ENCODE peak calls at places on chromosomes 3 and 15, in ten cellular contexts. A, P, U, D, C, B, Q, Y, W and K are unnamed samples.

GRCh38 chr3:24843955-24844354 is 349.3 kb upstream of the THRB start:
- DNase-seq in A (no peak), P (no peak), U (no peak), D (no peak), C (no peak), B (no peak), Q (no peak), Y (no peak), W (no peak), K (no peak)

GRCh38 chr15:80507131-80507530 is 102.9 kb downstream of the ARNT2 start:
- DNase-seq in A (no peak), P (no peak), U (peak), D (no peak), C (no peak), B (no peak), Q (no peak), Y (peak), W (no peak), K (no peak)

GRCh38 chr3:135161425-135161824 is 366.4 kb downstream of the EPHB1 start:
- DNase-seq in A (no peak), P (no peak), U (no peak), D (no peak), C (no peak), B (no peak), Q (no peak), Y (no peak), W (no peak), K (no peak)

GRCh38 chr3:171286580-171287249 is 173.5 kb downstream of the TNIK start:
- DNase-seq in A (peak), P (no peak), U (peak), D (no peak), C (no peak), B (peak), Q (no peak), Y (peak), W (no peak), K (no peak)

GRCh38 chr15:70478251-70478990 is 284.9 kb downstream of the UACA start:
- DNase-seq in A (peak), P (no peak), U (no peak), D (no peak), C (peak), B (peak), Q (no peak), Y (no peak), W (peak), K (no peak)

GRCh38 chr3:114827495-114827894 is 319.6 kb downstream of the ZBTB20 start:
- DNase-seq in A (peak), P (no peak), U (peak), D (peak), C (peak), B (peak), Q (no peak), Y (peak), W (no peak), K (no peak)

GRCh38 chr15:33608714-33609113 is 297.9 kb downstream of the RYR3 start:
- DNase-seq in A (no peak), P (no peak), U (no peak), D (no peak), C (no peak), B (no peak), Q (no peak), Y (no peak), W (no peak), K (no peak)

GRCh38 chr15:63434567-63435219 is 53.0 kb upstream of the CA12 start:
- DNase-seq in A (no peak), P (no peak), U (no peak), D (no peak), C (no peak), B (no peak), Q (no peak), Y (no peak), W (no peak), K (no peak)

GRCh38 chr15:49026700-49027099 is 19.5 kb downstream of the SECISBP2L start:
- DNase-seq in A (no peak), P (no peak), U (no peak), D (no peak), C (no peak), B (no peak), Q (no peak), Y (no peak), W (no peak), K (no peak)

GRCh38 chr15:57527382-57528091 is 64.2 kb upstream of the MYZAP start:
- DNase-seq in A (peak), P (peak), U (peak), D (peak), C (peak), B (peak), Q (no peak), Y (peak), W (no peak), K (peak)

GRCh38 chr3:125045965-125046364 is 9.8 kb downstream of the HEG1 start:
- DNase-seq in A (no peak), P (no peak), U (peak), D (no peak), C (no peak), B (no peak), Q (no peak), Y (peak), W (no peak), K (no peak)

GRCh38 chr15:80173022-80173759 is 20.4 kb downstream of the FAH start:
- DNase-seq in A (peak), P (no peak), U (peak), D (peak), C (peak), B (peak), Q (peak), Y (peak), W (peak), K (peak)

GRCh38 chr3:195559723-195560409 is 16.7 kb upstream of the PPP1R2 start:
- DNase-seq in A (no peak), P (no peak), U (no peak), D (no peak), C (no peak), B (no peak), Q (no peak), Y (no peak), W (no peak), K (no peak)

GRCh38 chr15:51060058-51060598 is 34.6 kb downstream of the TNFAIP8L3 start:
- DNase-seq in A (no peak), P (no peak), U (no peak), D (no peak), C (no peak), B (no peak), Q (no peak), Y (no peak), W (no peak), K (no peak)

GRCh38 chr3:121545049-121545563 is 682 bp downstream of the POLQ start:
- DNase-seq in A (no peak), P (no peak), U (no peak), D (peak), C (no peak), B (no peak), Q (no peak), Y (peak), W (no peak), K (no peak)

GRCh38 chr3:188294823-188295487 is 141.0 kb downstream of the LPP start:
- DNase-seq in A (no peak), P (peak), U (peak), D (peak), C (no peak), B (no peak), Q (no peak), Y (peak), W (no peak), K (no peak)

GRCh38 chr3:178895178-178895789 is 176.3 kb downstream of the ZMAT3 start:
- DNase-seq in A (no peak), P (no peak), U (no peak), D (no peak), C (no peak), B (no peak), Q (no peak), Y (no peak), W (no peak), K (no peak)

GRCh38 chr3:148642214-148642613 is 55.5 kb upstream of the AGTR1 start:
- DNase-seq in A (no peak), P (no peak), U (no peak), D (no peak), C (no peak), B (no peak), Q (no peak), Y (peak), W (no peak), K (no peak)

GRCh38 chr15:74038707-74039655 is 43.4 kb downstream of the GOLGA6A start:
- DNase-seq in A (no peak), P (no peak), U (peak), D (no peak), C (no peak), B (no peak), Q (no peak), Y (peak), W (no peak), K (no peak)

GRCh38 chr15:41967506-41968206 is 4.7 kb downstream of the EHD4 start:
- DNase-seq in A (peak), P (no peak), U (peak), D (no peak), C (peak), B (peak), Q (no peak), Y (peak), W (peak), K (no peak)

GRCh38 chr3:101123084-101123483 is 129.9 kb upstream of the ABI3BP start:
- DNase-seq in A (no peak), P (no peak), U (no peak), D (no peak), C (no peak), B (no peak), Q (no peak), Y (no peak), W (no peak), K (no peak)

GRCh38 chr3:27354588-27355203 is 14.5 kb downstream of the NEK10 start:
- DNase-seq in A (no peak), P (no peak), U (no peak), D (no peak), C (no peak), B (no peak), Q (no peak), Y (no peak), W (no peak), K (no peak)

GRCh38 chr15:29226431-29227216 is 43.0 kb downstream of the NSMCE3 start:
- DNase-seq in A (peak), P (no peak), U (no peak), D (no peak), C (no peak), B (no peak), Q (no peak), Y (no peak), W (no peak), K (no peak)

GRCh38 chr3:48685603-48686511 is at the start of gene NCKIPSD:
- DNase-seq in A (peak), P (no peak), U (peak), D (peak), C (peak), B (peak), Q (peak), Y (peak), W (peak), K (peak)

GRCh38 chr15:49134683-49135341 is 20.6 kb downstream of the COPS2 start:
- DNase-seq in A (no peak), P (no peak), U (peak), D (no peak), C (no peak), B (no peak), Q (no peak), Y (peak), W (no peak), K (no peak)

GRCh38 chr3:108406661-108407206 is 103.7 kb downstream of the MYH15 start:
- DNase-seq in A (peak), P (peak), U (peak), D (peak), C (peak), B (peak), Q (no peak), Y (peak), W (no peak), K (no peak)

GRCh38 chr3:50168791-50169190 is 13.7 kb downstream of the SEMA3F start:
- DNase-seq in A (no peak), P (no peak), U (no peak), D (no peak), C (no peak), B (no peak), Q (no peak), Y (no peak), W (no peak), K (no peak)

GRCh38 chr15:90154861-90155626 is 46.1 kb upstream of the SEMA4B start:
- DNase-seq in A (no peak), P (no peak), U (peak), D (peak), C (peak), B (no peak), Q (no peak), Y (peak), W (no peak), K (no peak)

GRCh38 chr3:183502237-183502636 is 53.3 kb downstream of the KLHL6 start:
- DNase-seq in A (no peak), P (no peak), U (no peak), D (no peak), C (no peak), B (no peak), Q (no peak), Y (no peak), W (no peak), K (no peak)

GRCh38 chr3:136905549-136905948 is 43.5 kb downstream of the NCK1 start:
- DNase-seq in A (no peak), P (no peak), U (no peak), D (no peak), C (no peak), B (no peak), Q (no peak), Y (no peak), W (no peak), K (no peak)

GRCh38 chr15:72182673-72183072 is 14.9 kb downstream of the GRAMD2A start:
- DNase-seq in A (no peak), P (no peak), U (no peak), D (no peak), C (peak), B (no peak), Q (no peak), Y (peak), W (no peak), K (no peak)

GRCh38 chr3:188914556-188914955 is 257.2 kb upstream of the TPRG1 start:
- DNase-seq in A (no peak), P (no peak), U (peak), D (no peak), C (no peak), B (peak), Q (no peak), Y (peak), W (no peak), K (no peak)

GRCh38 chr3:185057829-185058228 is 95.0 kb downstream of the C3orf70 start:
- DNase-seq in A (no peak), P (no peak), U (no peak), D (no peak), C (no peak), B (no peak), Q (no peak), Y (no peak), W (no peak), K (no peak)

GRCh38 chr15:98604983-98605382 is 43.4 kb upstream of the IGF1R start:
- DNase-seq in A (no peak), P (no peak), U (no peak), D (no peak), C (no peak), B (no peak), Q (no peak), Y (no peak), W (no peak), K (no peak)

GRCh38 chr3:71087109-71088018 is 496.2 kb downstream of the FOXP1 start:
- DNase-seq in A (peak), P (no peak), U (peak), D (no peak), C (no peak), B (peak), Q (no peak), Y (peak), W (no peak), K (no peak)

DNA sequence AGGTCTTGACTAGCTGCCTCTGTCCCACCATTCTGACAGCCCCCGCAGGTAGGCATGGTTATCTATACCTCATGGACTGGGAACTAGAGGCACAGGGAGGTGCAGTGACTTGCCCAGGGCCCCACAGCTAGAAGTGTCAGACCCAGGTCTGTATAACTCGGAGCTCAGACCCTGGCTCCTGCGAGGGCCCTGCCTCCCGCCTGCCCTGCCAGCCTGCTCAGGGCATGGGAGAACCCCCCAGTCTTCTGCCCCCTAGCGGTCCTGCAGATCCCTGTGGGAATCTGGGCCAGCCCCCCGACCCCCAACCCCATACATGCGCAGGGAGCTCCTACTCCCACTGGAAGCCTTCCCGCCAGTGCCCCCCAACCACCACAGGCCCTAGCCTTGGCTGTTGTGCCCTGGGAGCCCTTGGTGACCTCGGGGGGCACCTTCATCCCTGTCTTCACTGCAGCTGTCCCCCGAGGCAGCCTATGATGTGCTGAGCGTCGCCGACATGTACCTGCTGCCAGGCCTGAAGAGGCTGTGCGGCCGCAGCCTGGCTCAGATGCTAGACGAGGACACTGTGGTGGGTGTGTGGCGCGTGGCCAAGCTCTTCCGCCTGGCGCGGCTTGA is 6.9 kb downstream of the ABTB1 start:
- DNase-seq in A (no peak), P (no peak), U (no peak), D (no peak), C (no peak), B (no peak), Q (no peak), Y (no peak), W (no peak), K (peak)
- TF ChIP-seq CTCF in A (no peak), P (no peak), U (peak), D (no peak), C (no peak), B (peak), Q (no peak), Y (peak), W (no peak), K (no peak)

DNA sequence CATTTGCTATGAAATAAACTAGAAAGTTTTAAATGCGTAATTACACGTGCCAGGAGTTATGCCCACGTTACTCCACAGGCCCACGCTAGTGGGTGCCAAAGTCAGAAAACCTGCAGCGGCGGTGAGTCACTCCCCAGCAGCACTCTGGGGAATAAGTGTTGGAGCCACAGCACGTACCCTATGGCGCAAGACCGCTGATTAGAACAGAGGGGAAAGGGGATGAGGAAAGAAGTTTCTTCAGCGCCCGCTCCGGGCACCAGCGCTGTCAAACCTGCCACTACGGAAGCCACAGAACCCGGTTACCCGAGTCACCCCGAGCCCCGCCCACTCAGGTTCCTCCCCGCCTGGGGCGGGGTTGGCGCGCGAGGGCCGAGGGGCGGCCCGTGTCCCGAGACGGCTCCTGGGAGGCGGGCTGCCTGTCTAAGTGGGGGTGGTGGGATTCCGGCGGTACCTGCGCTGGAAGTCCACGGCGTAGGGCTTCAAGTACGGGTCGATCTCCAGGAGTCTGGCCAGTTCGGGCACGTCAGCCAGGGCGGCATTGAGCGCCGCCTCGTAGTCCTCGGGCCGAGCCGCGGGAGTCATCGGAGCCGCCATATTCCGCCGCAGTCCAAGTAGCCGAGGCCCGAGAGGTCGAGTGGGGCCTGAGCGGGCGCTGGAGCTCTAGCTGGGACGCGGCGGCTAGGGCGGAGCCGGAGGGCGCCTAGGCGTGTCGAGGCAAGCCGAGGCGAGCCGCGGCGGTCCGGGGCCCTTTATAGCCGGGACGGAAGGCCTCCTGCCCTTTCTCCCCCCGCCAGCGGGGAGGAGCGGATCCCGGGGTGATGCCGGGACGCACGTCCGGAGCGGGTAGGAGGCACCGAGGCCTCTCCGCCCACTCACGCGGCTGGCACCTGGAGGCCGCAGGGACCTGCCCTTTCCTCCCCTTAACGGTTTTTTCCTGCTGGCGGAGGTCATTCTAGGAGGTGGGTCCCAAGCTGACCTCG is at the start of gene GBE1:
- DNase-seq in A (peak), P (peak), U (peak), D (peak), C (peak), B (peak), Q (peak), Y (peak), W (peak), K (peak)
- TF ChIP-seq CTCF in A (no peak), P (peak), U (peak), D (peak), C (peak), B (peak), Q (no peak), Y (peak), W (peak), K (no peak)

GRCh38 chr3:58422756-58423324 is 10.8 kb downstream of the PDHB start:
- DNase-seq in A (no peak), P (no peak), U (peak), D (peak), C (peak), B (no peak), Q (no peak), Y (peak), W (no peak), K (no peak)
- TF ChIP-seq CTCF in A (no peak), P (peak), U (peak), D (peak), C (no peak), B (peak), Q (no peak), Y (peak), W (peak), K (no peak)

DNA sequence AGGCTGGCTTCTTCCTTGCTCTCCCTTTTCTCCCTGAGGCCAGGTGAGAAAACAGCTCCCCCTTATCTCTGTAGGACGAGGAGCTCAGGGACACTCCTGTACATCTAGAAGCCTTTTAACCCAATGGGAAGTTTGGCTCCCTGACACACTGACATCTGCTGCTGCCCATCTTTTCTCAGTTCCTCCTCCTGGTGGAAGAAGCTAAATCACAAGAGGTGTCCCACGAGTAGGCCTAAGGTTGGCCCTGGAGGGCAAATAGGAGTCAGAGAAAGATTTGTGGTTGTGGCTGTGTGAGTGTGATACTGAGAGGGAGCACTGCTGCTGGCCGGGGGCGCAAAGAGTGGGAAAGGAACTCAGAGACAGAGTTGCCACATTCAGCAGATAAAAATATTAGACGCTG is 49.5 kb downstream of the ARHGAP31 start:
- DNase-seq in A (peak), P (no peak), U (no peak), D (no peak), C (no peak), B (peak), Q (no peak), Y (no peak), W (no peak), K (no peak)
- TF ChIP-seq CTCF in A (no peak), P (no peak), U (no peak), D (no peak), C (no peak), B (no peak), Q (no peak), Y (no peak), W (no peak), K (no peak)